ENCODE peak calls at places on chromosome X, in seven cellular contexts. F, S, H, P, U, B and T are unnamed samples.
A peak's percentile ranks its signal among the peaks of the same experiment; 100 is the strongest.

GRCh38 chrX:72128881-72129280 is 2.8 kb downstream of the RTL5 start:
- DNase-seq in F (no peak), S (no peak), H (no peak), P (no peak), U (no peak), B (no peak), T (no peak)

GRCh38 chrX:964831-965416 is 247.5 kb downstream of the CRLF2 start:
- DNase-seq in F (no peak), S (no peak), H (no peak), P (no peak), U (no peak), B (no peak), T (no peak)

GRCh38 chrX:130110379-130111219 is at the start of gene ELF4:
- DNase-seq in F (peak; percentile 55), S (no peak), H (peak; percentile 84), P (peak; percentile 55), U (peak; percentile 66), B (peak; percentile 78), T (peak; percentile 62)

GRCh38 chrX:153816821-153817220 is 13.5 kb downstream of the PDZD4 start:
- DNase-seq in F (no peak), S (no peak), H (no peak), P (no peak), U (no peak), B (no peak), T (no peak)

GRCh38 chrX:31633349-31633748 is 561.5 kb upstream of the FTHL17 start:
- DNase-seq in F (no peak), S (no peak), H (no peak), P (no peak), U (no peak), B (no peak), T (no peak)

GRCh38 chrX:11766487-11766886 is 8.4 kb downstream of the MSL3 start:
- DNase-seq in F (no peak), S (no peak), H (no peak), P (no peak), U (no peak), B (no peak), T (no peak)

GRCh38 chrX:40175416-40176255 is 77.9 kb upstream of the BCOR start:
- DNase-seq in F (peak; percentile 45), S (no peak), H (peak; percentile 91), P (peak; percentile 66), U (peak; percentile 65), B (no peak), T (peak; percentile 85)

GRCh38 chrX:101219840-101220191 is 230 bp downstream of the DRP2 start:
- DNase-seq in F (peak; percentile 51), S (no peak), H (no peak), P (no peak), U (no peak), B (no peak), T (no peak)

GRCh38 chrX:139194571-139195280 is 335.8 kb upstream of the F9 start:
- DNase-seq in F (no peak), S (no peak), H (peak; percentile 76), P (peak; percentile 72), U (peak; percentile 71), B (peak; percentile 37), T (peak; percentile 55)

GRCh38 chrX:47539860-47540259 is 21.1 kb upstream of the ARAF start:
- DNase-seq in F (peak; percentile 52), S (no peak), H (no peak), P (no peak), U (no peak), B (no peak), T (no peak)

GRCh38 chrX:109475174-109475891 is 6.6 kb downstream of the GUCY2F start:
- DNase-seq in F (peak; percentile 51), S (peak; percentile 54), H (peak; percentile 48), P (peak; percentile 32), U (peak; percentile 26), B (peak; percentile 27), T (no peak)

GRCh38 chrX:721354-721753 is 90.8 kb downstream of the SHOX start:
- DNase-seq in F (no peak), S (no peak), H (no peak), P (no peak), U (no peak), B (no peak), T (no peak)

GRCh38 chrX:68249401-68249831 is 183.9 kb downstream of the OPHN1 start:
- DNase-seq in F (peak; percentile 56), S (no peak), H (no peak), P (no peak), U (no peak), B (no peak), T (no peak)

GRCh38 chrX:103831803-103832544 is at the start of gene RAB9B:
- DNase-seq in F (peak; percentile 33), S (no peak), H (peak; percentile 83), P (peak; percentile 74), U (peak; percentile 31), B (peak; percentile 38), T (peak; percentile 75)

GRCh38 chrX:41333994-41334865 is at the start of gene DDX3X:
- DNase-seq in F (peak; percentile 90), S (peak; percentile 71), H (peak; percentile 90), P (peak; percentile 94), U (peak; percentile 92), B (peak; percentile 91), T (peak; percentile 88)

GRCh38 chrX:107716045-107716684 is 59.4 kb downstream of the TSC22D3 start:
- DNase-seq in F (no peak), S (no peak), H (peak; percentile 67), P (peak; percentile 48), U (no peak), B (peak; percentile 19), T (peak; percentile 54)

GRCh38 chrX:107718156-107718621 is 57.4 kb downstream of the TSC22D3 start:
- DNase-seq in F (peak; percentile 92), S (peak; percentile 71), H (no peak), P (peak; percentile 82), U (peak; percentile 91), B (peak; percentile 69), T (peak; percentile 66)

GRCh38 chrX:107715331-107716044 is 60.1 kb downstream of the TSC22D3 start:
- DNase-seq in F (no peak), S (no peak), H (no peak), P (no peak), U (no peak), B (peak; percentile 69), T (peak; percentile 51)

GRCh38 chrX:107714196-107714811 is 61.3 kb downstream of the TSC22D3 start:
- DNase-seq in F (peak; percentile 34), S (no peak), H (no peak), P (no peak), U (no peak), B (no peak), T (peak; percentile 54)

DNA sequence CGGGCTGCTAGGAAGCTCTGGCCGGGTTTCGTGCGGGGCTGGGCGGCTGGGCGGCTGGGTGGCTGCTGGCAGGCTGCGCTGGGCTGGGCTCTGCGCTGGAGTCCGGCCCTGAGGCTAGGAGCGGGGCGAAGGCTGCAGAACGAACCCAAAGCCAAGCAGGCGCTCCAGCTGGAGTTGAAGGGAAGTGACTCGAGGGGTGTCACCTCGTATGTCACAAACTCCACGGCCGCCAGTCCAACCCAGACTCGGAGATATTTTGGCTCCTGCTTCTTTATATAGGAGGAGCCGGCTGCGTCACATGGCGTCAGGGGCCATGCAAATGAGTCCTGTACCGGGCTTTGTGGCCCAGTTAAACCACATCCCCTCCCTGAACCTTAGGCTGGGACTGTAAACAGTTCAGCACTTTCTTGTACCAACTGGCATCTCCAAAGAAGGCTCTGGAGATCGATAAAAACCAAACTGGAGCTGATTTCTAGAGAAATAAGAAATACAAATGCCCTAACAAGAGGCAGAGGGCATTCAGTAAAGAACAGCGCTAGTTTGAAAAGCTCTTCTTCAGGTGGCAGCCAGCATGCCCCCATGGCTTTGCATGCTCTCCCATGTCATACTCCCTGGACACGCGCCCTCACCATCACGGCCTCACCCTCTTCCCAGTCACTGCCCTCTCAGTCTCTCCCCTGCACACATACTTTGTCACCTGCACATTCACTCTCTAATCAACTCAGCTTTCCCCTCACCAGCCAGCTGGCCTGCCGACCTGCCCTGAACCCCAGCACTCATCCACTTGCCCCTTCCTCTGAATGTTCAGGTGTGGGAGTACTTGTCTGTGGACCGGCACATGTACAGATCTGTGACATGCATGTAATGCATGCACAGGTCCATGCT is 58.5 kb downstream of the TSC22D3 start:
- DNase-seq in F (peak; percentile 91), S (peak; percentile 46), H (peak; percentile 90), P (peak; percentile 72), U (peak; percentile 90), B (peak; percentile 77), T (peak; percentile 90)
- H3K4me1 ChIP-seq in F (no peaks in the 10 kb centered on the region), S (peaks cover 16% of the 10 kb centered on the region), H (peaks cover 26% of the 10 kb centered on the region), P (no peaks in the 10 kb centered on the region), U (peaks cover 11% of the 10 kb centered on the region), B (peaks cover 13% of the 10 kb centered on the region), T (peaks cover 43% of the 10 kb centered on the region)

GRCh38 chrX:7194606-7195005 is 46.7 kb upstream of the PUDP start:
- DNase-seq in F (no peak), S (no peak), H (no peak), P (no peak), U (no peak), B (no peak), T (no peak)

GRCh38 chrX:7190157-7190556 is 42.2 kb upstream of the PUDP start:
- DNase-seq in F (no peak), S (no peak), H (no peak), P (no peak), U (no peak), B (no peak), T (no peak)

GRCh38 chrX:7192871-7193270 is 44.9 kb upstream of the PUDP start:
- DNase-seq in F (no peak), S (no peak), H (no peak), P (no peak), U (no peak), B (no peak), T (no peak)

DNA sequence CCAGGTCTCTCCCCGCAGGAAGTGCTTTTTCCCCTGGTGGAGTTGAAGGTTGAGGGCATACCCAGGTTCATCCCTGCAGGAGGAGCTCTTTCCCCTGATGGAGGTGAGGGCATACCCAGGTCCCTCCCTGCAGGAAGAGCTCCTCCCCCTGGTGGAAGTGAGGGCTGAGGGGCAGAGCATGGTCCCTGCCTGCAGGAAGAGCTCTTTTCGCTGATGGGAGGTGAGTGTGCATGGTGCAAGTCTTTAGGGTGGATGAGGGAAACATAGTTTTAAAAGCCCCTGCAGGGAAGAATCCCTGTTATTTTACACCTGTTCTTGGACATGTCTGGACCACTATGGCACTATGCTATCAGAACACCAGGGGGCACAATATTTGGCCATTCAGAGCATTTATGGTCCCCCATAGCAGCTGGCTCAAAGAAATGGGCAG is 43.7 kb upstream of the PUDP start:
- DNase-seq in F (no peak), S (no peak), H (no peak), P (no peak), U (no peak), B (no peak), T (no peak)
- TF ChIP-seq CTCF in F (no peak), S (peak; percentile 38), H (no peak), P (no peak), U (no peak), B (peak; percentile 22), T (no peak)

GRCh38 chrX:97672608-97673007 is 788.9 kb downstream of the RPA4 start:
- DNase-seq in F (no peak), S (no peak), H (no peak), P (no peak), U (no peak), B (no peak), T (no peak)
- H3K27me3 ChIP-seq in F (no peaks in the 10 kb centered on the region), S (no peaks in the 10 kb centered on the region), H (no peaks in the 10 kb centered on the region), P (no peaks in the 10 kb centered on the region), U (no peaks in the 10 kb centered on the region), B (peaks cover 2% of the 10 kb centered on the region), T (no peaks in the 10 kb centered on the region)

DNA sequence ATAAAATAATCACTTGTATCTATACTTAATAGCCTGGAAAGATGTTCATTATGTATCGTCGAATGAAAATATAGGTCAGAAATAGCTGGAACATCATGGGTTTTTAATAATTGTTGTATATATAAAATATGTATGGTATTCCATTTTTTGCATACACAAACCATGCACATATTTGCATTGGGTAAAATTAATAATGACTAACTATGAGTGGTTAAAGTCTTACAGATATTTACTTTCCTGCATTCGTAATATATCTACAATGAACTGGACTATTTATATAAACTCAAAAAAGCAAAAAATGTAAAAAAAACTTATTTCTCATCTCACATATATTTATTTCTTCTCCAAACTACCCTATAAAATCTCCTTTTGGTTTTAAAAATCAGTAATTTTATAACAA is 46.0 kb downstream of the CYLC1 start:
- DNase-seq in F (no peak), S (no peak), H (no peak), P (no peak), U (no peak), B (no peak), T (no peak)
- H3K4me1 ChIP-seq in F (no peaks in the 10 kb centered on the region), S (no peaks in the 10 kb centered on the region), H (no peaks in the 10 kb centered on the region), P (no peaks in the 10 kb centered on the region), U (no peaks in the 10 kb centered on the region), B (no peaks in the 10 kb centered on the region), T (no peaks in the 10 kb centered on the region)